ENCODE peak calls at places on chromosomes 12 and 14, in seven cellular contexts. T is AG04450, G is NCI-H345, K is mucosa of gallbladder, P is activated B cell treated with CpG ODN at 0.5 μM for 24 hours, U is astrocyte of the hippocampus, B is sciatic nerve. I is an unnamed sample.

GRCh38 chr14:95233702-95234241 is 76.4 kb upstream of the DICER1 start:
- DNase-seq in U (no peak), B (peak), G (no peak), K (no peak), T (no peak), P (peak), I (no peak)

GRCh38 chr12:132550014-132550802 is 60.2 kb downstream of the LRCOL1 start:
- DNase-seq in B (no peak), U (no peak), G (no peak), P (no peak), T (no peak), K (no peak), I (no peak)

GRCh38 chr12:51377099-51377984 is 13.9 kb downstream of the GALNT6 start:
- DNase-seq in T (no peak), U (no peak), G (peak), B (no peak), K (no peak), P (no peak), I (no peak)

GRCh38 chr14:94489336-94489735 is 13.3 kb upstream of the SERPINA9 start:
- DNase-seq in K (no peak), T (no peak), P (no peak), G (no peak), B (no peak), U (no peak), I (no peak)

GRCh38 chr14:91257328-91258020 is 13.0 kb upstream of the GPR68 start:
- DNase-seq in U (no peak), B (no peak), K (no peak), P (no peak), G (no peak), T (no peak), I (no peak)

GRCh38 chr12:15592934-15593333 is 196.3 kb downstream of the EPS8 start:
- DNase-seq in T (no peak), U (no peak), K (no peak), P (no peak), B (no peak), G (no peak), I (no peak)

GRCh38 chr14:30297856-30298255 is 261.1 kb upstream of the G2E3 start:
- DNase-seq in T (no peak), P (no peak), G (peak), U (no peak), K (no peak), B (no peak), I (no peak)

GRCh38 chr14:80576401-80576800 is 365.1 kb upstream of the DIO2 start:
- DNase-seq in T (no peak), K (no peak), B (no peak), P (no peak), U (no peak), G (no peak), I (no peak)

GRCh38 chr12:47033081-47033480 is 46.3 kb upstream of the PCED1B start:
- DNase-seq in U (no peak), B (no peak), K (peak), G (no peak), T (no peak), P (no peak), I (peak)

GRCh38 chr12:77940011-77940423 is 109.3 kb downstream of the NAV3 start:
- DNase-seq in K (no peak), T (peak), U (peak), P (no peak), B (no peak), G (no peak), I (no peak)

GRCh38 chr12:96093543-96094196 is 58.3 kb upstream of the LTA4H start:
- DNase-seq in B (no peak), P (no peak), G (no peak), T (no peak), U (no peak), K (no peak), I (no peak)

I was measured in coronary artery.